ENCODE peak calls at places on chromosome 4, in five cellular contexts. W, M, N, V and Z are unnamed samples.

GRCh38 chr4:76950846-76951321 is 1.3 kb downstream of the SEPTIN11 start:
- DNase-seq in W (no peak), M (no peak), N (peak; percentile 41), V (no peak), Z (no peak)

GRCh38 chr4:169270156-169270809 is 473 bp downstream of the SH3RF1 start:
- DNase-seq in W (peak; percentile 37), M (no peak), N (peak; percentile 31), V (no peak), Z (peak; percentile 59)

GRCh38 chr4:75514949-75515612 is 808 bp downstream of the THAP6 start:
- DNase-seq in W (no peak), M (no peak), N (no peak), V (peak; percentile 32), Z (no peak)

GRCh38 chr4:83108101-83108861 is 6.2 kb downstream of the PLAC8 start:
- DNase-seq in W (no peak), M (no peak), N (no peak), V (no peak), Z (peak; percentile 19)

GRCh38 chr4:1033840-1034551 is 22.6 kb downstream of the FGFRL1 start:
- DNase-seq in W (no peak), M (no peak), N (no peak), V (no peak), Z (no peak)

GRCh38 chr4:48944252-48944651 is 37.7 kb upstream of the OCIAD2 start:
- DNase-seq in W (peak; percentile 41), M (no peak), N (no peak), V (no peak), Z (no peak)

GRCh38 chr4:101345271-101345595 is 2.1 kb downstream of the PPP3CA start:
- DNase-seq in W (no peak), M (no peak), N (no peak), V (no peak), Z (no peak)

GRCh38 chr4:77052352-77052751 is 23.4 kb downstream of the CCNI start:
- DNase-seq in W (peak; percentile 38), M (peak; percentile 35), N (peak; percentile 47), V (no peak), Z (peak; percentile 89)

GRCh38 chr4:125985856-125986255 is 671.1 kb downstream of the FAT4 start:
- DNase-seq in W (no peak), M (no peak), N (peak; percentile 33), V (peak; percentile 23), Z (peak; percentile 72)

GRCh38 chr4:123327846-123328447 is 68.6 kb upstream of the SPRY1 start:
- DNase-seq in W (no peak), M (no peak), N (no peak), V (no peak), Z (no peak)

GRCh38 chr4:94305468-94306225 is 37.0 kb downstream of the HPGDS start:
- DNase-seq in W (no peak), M (no peak), N (peak; percentile 11), V (no peak), Z (no peak)

GRCh38 chr4:77203380-77204197 is 46.6 kb downstream of the CCNG2 start:
- DNase-seq in W (peak; percentile 74), M (peak; percentile 63), N (peak; percentile 69), V (peak; percentile 23), Z (peak; percentile 72)

GRCh38 chr4:20639346-20639745 is 60.9 kb upstream of the PACRGL start:
- DNase-seq in W (no peak), M (no peak), N (no peak), V (no peak), Z (no peak)

GRCh38 chr4:38178666-38178995 is 218.4 kb downstream of the PTTG2 start:
- DNase-seq in W (no peak), M (no peak), N (no peak), V (peak; percentile 50), Z (no peak)

GRCh38 chr4:38177035-38177791 is 217.0 kb downstream of the PTTG2 start:
- DNase-seq in W (no peak), M (no peak), N (no peak), V (no peak), Z (no peak)

GRCh38 chr4:38177792-38178665 is 217.8 kb downstream of the PTTG2 start:
- DNase-seq in W (no peak), M (no peak), N (peak; percentile 62), V (no peak), Z (no peak)

GRCh38 chr4:38180456-38180855 is 220.3 kb downstream of the PTTG2 start:
- DNase-seq in W (no peak), M (no peak), N (no peak), V (no peak), Z (no peak)

DNA sequence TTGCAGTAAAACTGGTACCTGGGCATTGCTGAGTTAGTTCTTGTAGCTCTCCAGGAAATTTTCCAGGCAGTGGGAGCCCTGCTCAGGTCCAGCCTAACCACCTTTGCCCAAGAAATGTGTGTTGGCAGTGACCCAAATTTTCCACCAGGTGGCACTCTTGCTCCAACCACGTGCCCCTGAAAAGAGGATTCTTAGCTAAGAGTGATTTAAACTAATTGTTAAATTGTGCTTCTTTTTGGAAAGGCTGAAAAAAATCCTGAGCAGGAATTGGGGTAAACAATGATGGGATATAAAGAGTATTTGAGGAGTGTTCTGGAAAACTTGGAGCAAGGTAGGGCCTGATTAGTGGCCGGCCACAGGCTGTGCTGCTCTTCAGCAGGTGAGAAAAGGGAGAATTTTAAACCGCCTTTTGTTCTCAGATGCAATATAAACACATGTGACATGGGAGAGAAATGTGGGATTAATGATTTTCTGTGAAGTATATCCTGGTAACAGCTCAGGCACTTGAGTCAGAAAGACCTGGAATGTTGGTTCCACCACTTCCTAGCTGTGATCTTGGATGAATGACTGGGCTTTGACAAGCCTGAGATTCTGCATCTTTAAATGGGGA is 219.6 kb downstream of the PTTG2 start:
- DNase-seq in W (peak; percentile 55), M (peak; percentile 65), N (peak; percentile 60), V (peak; percentile 56), Z (peak; percentile 81)
- TF ChIP-seq ESRRA in W (no peak), M (no peak), N (no peak), V (no peak), Z (no peak)

GRCh38 chr4:8368998-8369397 is 71.5 kb downstream of the ACOX3 start:
- DNase-seq in W (no peak), M (no peak), N (no peak), V (no peak), Z (no peak)

GRCh38 chr4:8370106-8370787 is 70.3 kb downstream of the ACOX3 start:
- DNase-seq in W (no peak), M (no peak), N (no peak), V (no peak), Z (no peak)

GRCh38 chr4:8368061-8368481 is 72.5 kb downstream of the ACOX3 start:
- DNase-seq in W (no peak), M (no peak), N (no peak), V (no peak), Z (no peak)

GRCh38 chr4:8370835-8371234 is 69.7 kb downstream of the ACOX3 start:
- DNase-seq in W (no peak), M (no peak), N (no peak), V (no peak), Z (no peak)

GRCh38 chr4:8369426-8370105 is 71.0 kb downstream of the ACOX3 start:
- DNase-seq in W (no peak), M (no peak), N (no peak), V (no peak), Z (no peak)
- TF ChIP-seq ESRRA in W (no peak), M (no peak), N (no peak), V (no peak), Z (no peak)

DNA sequence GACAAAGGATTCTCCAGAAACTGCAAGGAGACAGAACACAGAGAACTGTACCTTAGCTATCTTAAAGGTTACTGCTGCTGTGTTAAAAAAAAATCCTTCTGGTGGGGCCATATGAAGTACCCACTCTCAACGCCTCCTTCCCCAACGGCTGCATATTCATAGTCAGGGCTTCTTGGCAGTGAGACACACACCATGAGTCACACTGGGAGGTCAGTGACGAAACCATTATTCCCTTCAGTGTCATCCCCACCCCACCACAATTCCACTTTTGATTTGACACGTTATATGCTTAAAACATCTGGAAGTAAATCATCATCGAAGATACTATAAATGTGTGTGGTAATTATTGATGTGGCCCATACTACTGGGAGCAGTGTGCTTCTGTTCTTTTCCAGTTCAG is 271.5 kb downstream of the LDB2 start:
- DNase-seq in W (no peak), M (no peak), N (no peak), V (no peak), Z (no peak)
- TF ChIP-seq ESRRA in W (no peak), M (no peak), N (no peak), V (no peak), Z (no peak)

GRCh38 chr4:73823756-73824155 is 12.7 kb upstream of the CXCL6 start:
- DNase-seq in W (no peak), M (no peak), N (no peak), V (no peak), Z (no peak)

GRCh38 chr4:73822812-73823480 is 13.5 kb upstream of the CXCL6 start:
- DNase-seq in W (no peak), M (no peak), N (no peak), V (no peak), Z (no peak)

GRCh38 chr4:73832651-73833237 is 3.7 kb upstream of the CXCL6 start:
- DNase-seq in W (no peak), M (no peak), N (peak; percentile 77), V (no peak), Z (no peak)

GRCh38 chr4:73831569-73831968 is 4.9 kb upstream of the CXCL6 start:
- DNase-seq in W (no peak), M (no peak), N (no peak), V (no peak), Z (no peak)

GRCh38 chr4:73828945-73829344 is 7.5 kb upstream of the CXCL6 start:
- DNase-seq in W (no peak), M (no peak), N (no peak), V (no peak), Z (no peak)
- TF ChIP-seq ESRRA in W (no peak), M (no peak), N (no peak), V (no peak), Z (no peak)